ENCODE peak calls at places on chromosomes 11 and 22, in eight cellular contexts. One of them, this sample, is unnamed.

GRCh38 chr11:69588270-69588669 is 52.7 kb upstream of the CCND1 start:
- DNase-seq in A673: no peak
- DNase-seq in iris pigment epithelial cell: peak
- DNase-seq in T-helper 2 cell: no peak
- DNase-seq in mucosa of descending colon: no peak
- DNase-seq in HL-60: no peak
- DNase-seq in GM12865: no peak
- DNase-seq in GOT3: no peak
- DNase-seq in this sample: no peak

GRCh38 chr11:91978747-91979146 is 245.9 kb upstream of the FAT3 start:
- DNase-seq in mucosa of descending colon: no peak
- DNase-seq in GOT3: no peak
- DNase-seq in HL-60: no peak
- DNase-seq in iris pigment epithelial cell: no peak
- DNase-seq in A673: no peak
- DNase-seq in GM12865: no peak
- DNase-seq in T-helper 2 cell: no peak
- DNase-seq in this sample: no peak

GRCh38 chr22:43378011-43378704 is 33.7 kb upstream of the MPPED1 start:
- DNase-seq in HL-60: peak
- DNase-seq in iris pigment epithelial cell: peak
- DNase-seq in GM12865: peak
- DNase-seq in A673: no peak
- DNase-seq in GOT3: no peak
- DNase-seq in T-helper 2 cell: no peak
- DNase-seq in mucosa of descending colon: peak
- DNase-seq in this sample: no peak

GRCh38 chr22:20203142-20204099 is 52.6 kb upstream of the CCDC188 start:
- DNase-seq in GM12865: no peak
- DNase-seq in A673: no peak
- DNase-seq in GOT3: no peak
- DNase-seq in HL-60: peak
- DNase-seq in mucosa of descending colon: no peak
- DNase-seq in iris pigment epithelial cell: no peak
- DNase-seq in T-helper 2 cell: no peak
- DNase-seq in this sample: no peak

GRCh38 chr11:44763111-44763820 is 36.5 kb downstream of the TSPAN18 start:
- DNase-seq in T-helper 2 cell: no peak
- DNase-seq in mucosa of descending colon: no peak
- DNase-seq in GM12865: peak
- DNase-seq in iris pigment epithelial cell: peak
- DNase-seq in A673: no peak
- DNase-seq in HL-60: no peak
- DNase-seq in GOT3: no peak
- DNase-seq in this sample: no peak

GRCh38 chr11:34514597-34514996 is 1.0 kb upstream of the ELF5 start:
- DNase-seq in A673: no peak
- DNase-seq in GM12865: no peak
- DNase-seq in T-helper 2 cell: no peak
- DNase-seq in iris pigment epithelial cell: no peak
- DNase-seq in GOT3: no peak
- DNase-seq in HL-60: no peak
- DNase-seq in mucosa of descending colon: no peak
- DNase-seq in this sample: no peak

GRCh38 chr22:38601221-38601764 is 31.3 kb upstream of the DMC1 start:
- DNase-seq in HL-60: no peak
- DNase-seq in GOT3: no peak
- DNase-seq in GM12865: no peak
- DNase-seq in mucosa of descending colon: no peak
- DNase-seq in T-helper 2 cell: no peak
- DNase-seq in iris pigment epithelial cell: no peak
- DNase-seq in A673: no peak
- DNase-seq in this sample: no peak

GRCh38 chr11:95282337-95282751 is 51.3 kb upstream of the SESN3 start:
- DNase-seq in GOT3: no peak
- DNase-seq in T-helper 2 cell: no peak
- DNase-seq in A673: no peak
- DNase-seq in HL-60: peak
- DNase-seq in GM12865: no peak
- DNase-seq in mucosa of descending colon: no peak
- DNase-seq in iris pigment epithelial cell: peak
- DNase-seq in this sample: no peak

GRCh38 chr22:19811811-19812771 is 42.6 kb downstream of the GNB1L start:
- DNase-seq in T-helper 2 cell: no peak
- DNase-seq in A673: no peak
- DNase-seq in GOT3: no peak
- DNase-seq in iris pigment epithelial cell: no peak
- DNase-seq in GM12865: no peak
- DNase-seq in HL-60: no peak
- DNase-seq in mucosa of descending colon: no peak
- DNase-seq in this sample: no peak

GRCh38 chr11:19703211-19703610 is 9.4 kb upstream of the NAV2 start:
- DNase-seq in HL-60: no peak
- DNase-seq in A673: no peak
- DNase-seq in T-helper 2 cell: no peak
- DNase-seq in iris pigment epithelial cell: no peak
- DNase-seq in GOT3: no peak
- DNase-seq in GM12865: no peak
- DNase-seq in mucosa of descending colon: no peak
- DNase-seq in this sample: no peak